ENCODE peak calls at places on chromosomes 13 and 19, in five cellular contexts. U is fibroblast of lung, O is nucleus accumbens, E is EL, R is B cell. Y is an unnamed sample.

GRCh38 chr13:71513414-71514063 is 353.5 kb downstream of the DACH1 start:
- DNase-seq in O (no peak), U (no peak), R (no peak), E (no peak), Y (no peak)

GRCh38 chr19:35816262-35816661 is 3.6 kb upstream of the PRODH2 start:
- DNase-seq in U (no peak), E (no peak), R (no peak), O (no peak), Y (no peak)

GRCh38 chr13:80224468-80224867 is 116.5 kb downstream of the SPRY2 start:
- DNase-seq in E (peak; percentile 16), U (peak; percentile 78), O (no peak), R (no peak), Y (no peak)

GRCh38 chr19:13012690-13013608 is 17.7 kb downstream of the NFIX start:
- DNase-seq in U (peak; percentile 79), E (peak; percentile 84), O (peak; percentile 30), R (no peak), Y (peak; percentile 96)

GRCh38 chr13:33937373-33938087 is 119.6 kb downstream of the RFC3 start:
- DNase-seq in E (no peak), U (peak; percentile 26), R (no peak), O (no peak), Y (no peak)

GRCh38 chr13:69243366-69243765 is 864.3 kb upstream of the ATXN8OS start:
- DNase-seq in O (no peak), U (no peak), R (no peak), E (no peak), Y (no peak)

GRCh38 chr19:14091086-14091884 is 734 bp upstream of the SAMD1 start:
- DNase-seq in U (peak; percentile 67), R (peak; percentile 73), E (peak; percentile 71), O (peak; percentile 86), Y (peak; percentile 76)

GRCh38 chr19:8387688-8388611 is 2.2 kb upstream of the RAB11B start:
- DNase-seq in O (no peak), U (no peak), E (no peak), R (no peak), Y (no peak)

GRCh38 chr19:35144600-35145436 is 1.8 kb downstream of the FXYD7 start:
- DNase-seq in O (no peak), E (no peak), R (peak; percentile 44), U (no peak), Y (no peak)

GRCh38 chr19:42989851-42990250 is 36.4 kb downstream of the PSG11 start:
- DNase-seq in O (no peak), R (no peak), E (no peak), U (peak; percentile 19), Y (peak; percentile 47)

Y was measured in MG63.